ENCODE peak calls at places on chromosomes 3 and 15, in seven cellular contexts. F, P, O, Y, H, G and L are unnamed samples.

GRCh38 chr15:36688310-36689102 is 109.1 kb downstream of the CDIN1 start:
- DNase-seq in F (peak), P (no peak), O (no peak), Y (peak), H (peak), G (no peak), L (no peak)

GRCh38 chr3:150497956-150498355 is 48.3 kb downstream of the SERP1 start:
- DNase-seq in F (peak), P (no peak), O (no peak), Y (peak), H (peak), G (no peak), L (no peak)

GRCh38 chr3:127588675-127589577 is 1.6 kb downstream of the TPRA1 start:
- DNase-seq in F (peak), P (peak), O (no peak), Y (peak), H (peak), G (no peak), L (no peak)

GRCh38 chr3:196996454-196997265 is 28.0 kb upstream of the PIGZ start:
- DNase-seq in F (no peak), P (peak), O (no peak), Y (no peak), H (no peak), G (no peak), L (no peak)

GRCh38 chr3:15579071-15579470 is 22.3 kb downstream of the HACL1 start:
- DNase-seq in F (peak), P (no peak), O (no peak), Y (no peak), H (no peak), G (no peak), L (no peak)

GRCh38 chr3:107796786-107797185 is 274.0 kb downstream of the BBX start:
- DNase-seq in F (peak), P (no peak), O (no peak), Y (peak), H (peak), G (no peak), L (no peak)

GRCh38 chr3:107430214-107431047 is 53.2 kb downstream of the CCDC54 start:
- DNase-seq in F (no peak), P (peak), O (peak), Y (peak), H (peak), G (no peak), L (peak)

GRCh38 chr3:63948995-63949394 is 36.8 kb upstream of the SCAANT1 start:
- DNase-seq in F (peak), P (no peak), O (no peak), Y (peak), H (peak), G (no peak), L (no peak)

GRCh38 chr3:14767706-14768105 is 51.1 kb upstream of the FGD5 start:
- DNase-seq in F (no peak), P (peak), O (no peak), Y (no peak), H (no peak), G (no peak), L (no peak)

GRCh38 chr3:140470962-140471361 is 206.9 kb upstream of the TRIM42 start:
- DNase-seq in F (no peak), P (no peak), O (no peak), Y (no peak), H (no peak), G (no peak), L (no peak)

GRCh38 chr3:71218508-71218907 is 365.0 kb downstream of the FOXP1 start:
- DNase-seq in F (no peak), P (no peak), O (no peak), Y (no peak), H (no peak), G (no peak), L (no peak)

GRCh38 chr15:23035964-23036566 is 3.3 kb downstream of the TUBGCP5 start:
- DNase-seq in F (peak), P (peak), O (peak), Y (peak), H (peak), G (no peak), L (peak)

GRCh38 chr15:67433495-67434099 is 87.3 kb upstream of the C15orf61 start:
- DNase-seq in F (peak), P (peak), O (peak), Y (peak), H (peak), G (peak), L (peak)

GRCh38 chr15:64067564-64068030 is 21.3 kb upstream of the DAPK2 start:
- DNase-seq in F (peak), P (peak), O (peak), Y (peak), H (peak), G (peak), L (peak)

GRCh38 chr15:65259367-65259781 is 27.3 kb downstream of the PARP16 start:
- DNase-seq in F (no peak), P (no peak), O (no peak), Y (no peak), H (no peak), G (no peak), L (no peak)

GRCh38 chr15:73851679-73852078 is 21.7 kb upstream of the TBC1D21 start:
- DNase-seq in F (peak), P (peak), O (peak), Y (peak), H (peak), G (peak), L (peak)

GRCh38 chr3:80785475-80785874 is 976.0 kb downstream of the GBE1 start:
- DNase-seq in F (peak), P (no peak), O (no peak), Y (no peak), H (no peak), G (no peak), L (peak)

GRCh38 chr3:106007512-106007911 is 138.7 kb upstream of the CBLB start:
- DNase-seq in F (no peak), P (no peak), O (no peak), Y (no peak), H (no peak), G (no peak), L (peak)

GRCh38 chr3:194632983-194633348 is 253 bp downstream of the TMEM44 start:
- DNase-seq in F (peak), P (no peak), O (peak), Y (peak), H (no peak), G (no peak), L (peak)

GRCh38 chr3:125231895-125232294 is 19.3 kb upstream of the SLC12A8 start:
- DNase-seq in F (peak), P (no peak), O (no peak), Y (peak), H (peak), G (no peak), L (no peak)

GRCh38 chr15:73799466-73799865 is 46.3 kb upstream of the INSYN1 start:
- DNase-seq in F (no peak), P (no peak), O (no peak), Y (peak), H (peak), G (no peak), L (peak)

GRCh38 chr3:133209871-133210550 is 171.8 kb downstream of the TMEM108 start:
- DNase-seq in F (no peak), P (no peak), O (no peak), Y (peak), H (peak), G (no peak), L (no peak)

GRCh38 chr3:131806736-131807135 is 228.1 kb downstream of the CPNE4 start:
- DNase-seq in F (no peak), P (no peak), O (no peak), Y (no peak), H (no peak), G (no peak), L (peak)

GRCh38 chr3:55721716-55722484 is 234.8 kb upstream of the WNT5A start:
- DNase-seq in F (peak), P (no peak), O (no peak), Y (peak), H (peak), G (no peak), L (peak)

GRCh38 chr3:36843065-36844051 is 79.0 kb upstream of the DCLK3 start:
- DNase-seq in F (peak), P (peak), O (peak), Y (peak), H (peak), G (peak), L (peak)

GRCh38 chr3:12972791-12973702 is 100.2 kb downstream of the IQSEC1 start:
- DNase-seq in F (peak), P (no peak), O (no peak), Y (no peak), H (no peak), G (no peak), L (no peak)

GRCh38 chr15:65914371-65914770 is 45.1 kb downstream of the RAB11A start:
- DNase-seq in F (no peak), P (no peak), O (no peak), Y (no peak), H (no peak), G (no peak), L (no peak)

GRCh38 chr3:10867384-10867783 is 51.4 kb downstream of the SLC6A11 start:
- DNase-seq in F (peak), P (peak), O (peak), Y (no peak), H (no peak), G (no peak), L (peak)

GRCh38 chr3:157868168-157868567 is 238.1 kb downstream of the SHOX2 start:
- DNase-seq in F (no peak), P (no peak), O (no peak), Y (no peak), H (peak), G (no peak), L (no peak)

GRCh38 chr15:23690450-23690852 is 3.3 kb upstream of the NDN start:
- DNase-seq in F (no peak), P (peak), O (peak), Y (peak), H (peak), G (no peak), L (peak)

GRCh38 chr3:52860424-52860768 is 25.6 kb upstream of the MUSTN1 start:
- DNase-seq in F (no peak), P (no peak), O (no peak), Y (no peak), H (no peak), G (no peak), L (no peak)

GRCh38 chr15:48667701-48668100 is 22.2 kb upstream of the FBN1 start:
- DNase-seq in F (peak), P (no peak), O (no peak), Y (no peak), H (peak), G (no peak), L (no peak)

GRCh38 chr15:62035256-62035908 is 24.9 kb downstream of the VPS13C start:
- DNase-seq in F (peak), P (no peak), O (no peak), Y (peak), H (peak), G (no peak), L (no peak)

GRCh38 chr15:89494941-89495637 is 1.3 kb downstream of the RHCG start:
- DNase-seq in F (peak), P (peak), O (peak), Y (no peak), H (no peak), G (no peak), L (peak)
- H4K8ac ChIP-seq in F (no peak), P (no peak), O (no peak), Y (no peak), H (no peak), G (no peak), L (no peak)

GRCh38 chr3:53913401-53913800 is 21.7 kb upstream of the SELENOK start:
- DNase-seq in F (no peak), P (no peak), O (no peak), Y (no peak), H (no peak), G (no peak), L (peak)
- H4K8ac ChIP-seq in F (no peak), P (no peak), O (no peak), Y (no peak), H (no peak), G (no peak), L (no peak)

DNA sequence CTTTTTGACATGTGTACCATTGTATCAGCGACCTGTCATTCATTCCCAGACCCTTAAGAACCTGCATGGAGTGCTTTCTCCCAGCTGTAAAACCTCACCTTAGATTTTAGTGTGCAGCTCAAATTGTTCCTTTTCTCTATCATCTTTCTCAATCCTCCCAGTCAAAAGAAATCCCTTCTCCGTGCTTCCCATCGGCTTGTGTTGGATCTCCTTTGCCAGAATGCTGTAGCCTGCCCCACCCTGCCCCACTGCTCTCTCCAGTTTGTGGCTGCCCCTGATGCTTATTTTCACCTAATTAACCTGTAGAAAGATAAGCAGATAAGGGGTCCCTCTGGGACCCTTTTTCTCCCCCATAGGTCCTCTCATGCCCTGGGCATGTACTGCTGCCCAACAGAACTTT is 51.1 kb downstream of the ANXA2 start:
- DNase-seq in F (no peak), P (no peak), O (no peak), Y (no peak), H (no peak), G (no peak), L (no peak)
- H4K8ac ChIP-seq in F (no peak), P (no peak), O (no peak), Y (no peak), H (no peak), G (no peak), L (no peak)

GRCh38 chr3:69642606-69643005 is 96.7 kb upstream of the MITF start:
- DNase-seq in F (peak), P (no peak), O (no peak), Y (no peak), H (no peak), G (no peak), L (no peak)
- H4K8ac ChIP-seq in F (no peak), P (no peak), O (no peak), Y (no peak), H (no peak), G (no peak), L (no peak)